ENCODE peak calls at places on chromosomes 11 and 22, in four cellular contexts. Y, R, W and D are unnamed samples.

GRCh38 chr11:60813324-60813723 is 28.2 kb downstream of the MS4A10 start:
- DNase-seq in W (no peak), Y (no peak), R (no peak), D (no peak)

GRCh38 chr11:74566386-74566960 is 25.9 kb upstream of the POLD3 start:
- DNase-seq in Y (no peak), W (no peak), R (no peak), D (no peak)

GRCh38 chr11:116578971-116579687 is 193.7 kb downstream of the BUD13 start:
- DNase-seq in W (peak; percentile 26), Y (no peak), R (no peak), D (no peak)

GRCh38 chr11:3855808-3856491 is 486 bp downstream of the STIM1 start:
- DNase-seq in W (peak; percentile 48), R (peak; percentile 49), Y (no peak), D (peak; percentile 38)

GRCh38 chr11:7638710-7639642 is 34.3 kb downstream of the CYB5R2 start:
- DNase-seq in R (no peak), Y (no peak), W (peak; percentile 63), D (no peak)

GRCh38 chr11:113404859-113405430 is 17.4 kb downstream of the ANKK1 start:
- DNase-seq in Y (no peak), W (no peak), R (no peak), D (no peak)

GRCh38 chr11:109697140-109697843 is 275.3 kb downstream of the C11orf87 start:
- DNase-seq in R (peak; percentile 22), W (no peak), Y (peak; percentile 36), D (no peak)

GRCh38 chr11:15590131-15590530 is 475.4 kb downstream of the INSC start:
- DNase-seq in W (no peak), R (no peak), Y (no peak), D (no peak)

GRCh38 chr11:118621898-118622375 is 14.5 kb downstream of the PHLDB1 start:
- DNase-seq in Y (no peak), R (no peak), W (no peak), D (no peak)

GRCh38 chr11:27910186-27910941 is 197.6 kb downstream of the KIF18A start:
- DNase-seq in W (no peak), Y (no peak), R (no peak), D (no peak)

GRCh38 chr11:128518493-128519207 is 68.7 kb downstream of the ETS1 start:
- DNase-seq in W (no peak), R (no peak), Y (no peak), D (no peak)

GRCh38 chr11:29629281-29629680 is 387.5 kb downstream of the KCNA4 start:
- DNase-seq in Y (no peak), R (no peak), W (no peak), D (no peak)

GRCh38 chr22:17941501-17942406 is 82.6 kb downstream of the MICAL3 start:
- DNase-seq in W (no peak), Y (no peak), R (peak; percentile 68), D (no peak)

GRCh38 chr11:99020324-99021225 is at the start of gene CNTN5:
- DNase-seq in Y (no peak), W (peak; percentile 20), R (peak; percentile 6), D (no peak)

GRCh38 chr11:33406241-33406640 is 149.1 kb downstream of the HIPK3 start:
- DNase-seq in R (no peak), Y (no peak), W (no peak), D (no peak)

GRCh38 chr11:67407700-67408163 is 3.8 kb downstream of the TBC1D10C start:
- DNase-seq in Y (no peak), R (no peak), W (no peak), D (no peak)

GRCh38 chr22:35995772-35996171 is 32.9 kb downstream of the RBFOX2 start:
- DNase-seq in Y (peak; percentile 94), R (no peak), W (peak; percentile 91), D (no peak)

GRCh38 chr11:43278302-43278956 is 33.4 kb upstream of the API5 start:
- DNase-seq in W (no peak), R (no peak), Y (no peak), D (no peak)

GRCh38 chr11:313787-314547 is at the start of gene IFITM1:
- DNase-seq in W (no peak), R (no peak), Y (peak; percentile 53), D (peak; percentile 59)

GRCh38 chr11:119493712-119494111 is 70.7 kb upstream of the THY1 start:
- DNase-seq in R (peak; percentile 70), Y (no peak), W (no peak), D (no peak)

GRCh38 chr11:101428918-101429317 is 154.9 kb downstream of the TRPC6 start:
- DNase-seq in W (no peak), R (no peak), Y (no peak), D (no peak)

GRCh38 chr11:60485987-60486386 is 6.6 kb upstream of the MS4A12 start:
- DNase-seq in R (peak; percentile 57), W (no peak), Y (no peak), D (peak; percentile 12)

GRCh38 chr11:63985812-63986155 is 454 bp upstream of the OTUB1 start:
- DNase-seq in W (no peak), Y (no peak), R (peak; percentile 29), D (peak; percentile 67)

GRCh38 chr22:37566903-37567798 is 6.9 kb downstream of the CDC42EP1 start:
- DNase-seq in W (peak; percentile 85), R (no peak), Y (no peak), D (peak; percentile 91)

GRCh38 chr22:45887202-45888131 is 89.5 kb downstream of the WNT7B start:
- DNase-seq in R (no peak), Y (no peak), W (peak; percentile 2), D (no peak)

GRCh38 chr22:24699861-24700260 is 74.7 kb downstream of the PIWIL3 start:
- DNase-seq in Y (no peak), W (no peak), R (no peak), D (no peak)

GRCh38 chr11:84541711-84542340 is 1085.3 kb downstream of the DLG2 start:
- DNase-seq in R (no peak), Y (no peak), W (no peak), D (no peak)

GRCh38 chr22:50460942-50461341 is 13.9 kb downstream of the SBF1 start:
- DNase-seq in Y (no peak), R (no peak), W (no peak), D (no peak)

GRCh38 chr22:35540600-35541253 is at the start of gene RASD2:
- DNase-seq in W (peak; percentile 60), R (no peak), Y (no peak), D (no peak)

GRCh38 chr22:26127126-26127525 is 42.1 kb upstream of the SEZ6L start:
- DNase-seq in W (no peak), Y (no peak), R (no peak), D (no peak)

GRCh38 chr11:29310016-29310415 is 706.8 kb downstream of the KCNA4 start:
- DNase-seq in W (no peak), R (no peak), Y (peak; percentile 62), D (no peak)

GRCh38 chr11:92482502-92482901 is 257.9 kb downstream of the FAT3 start:
- DNase-seq in W (no peak), R (no peak), Y (no peak), D (no peak)

GRCh38 chr11:12684821-12685220 is 10.6 kb downstream of the TEAD1 start:
- DNase-seq in W (no peak), Y (no peak), R (peak; percentile 50), D (no peak)

GRCh38 chr22:48954781-48955311 is 872.8 kb downstream of the BRD1 start:
- DNase-seq in Y (no peak), R (peak; percentile 13), W (no peak), D (no peak)

GRCh38 chr22:17369553-17370035 is 334 bp downstream of the CECR2 start:
- DNase-seq in R (no peak), W (peak; percentile 19), Y (no peak), D (peak; percentile 9)

GRCh38 chr22:46381142-46381541 is 45.6 kb downstream of the TRMU start:
- DNase-seq in Y (no peak), W (no peak), R (no peak), D (no peak)